ENCODE peak calls at places on chromosomes 11 and 22, in four cellular contexts. B is HepG2, K is K562, M is HCT116. L is an unnamed sample. For H3K4me1, the result is how much of the 10 kb centered on the place peaks cover.

GRCh38 chr11:114085965-114086364 is 26.5 kb downstream of the ZBTB16 start:
- DNase-seq in K (no peak), B (no peak), M (no peak), L (no peak)

GRCh38 chr11:65503606-65503922 is 4.7 kb downstream of the MALAT1 start:
- DNase-seq in M (no peak), K (no peak), B (no peak), L (peak)

GRCh38 chr22:24391836-24392217 is 35.6 kb upstream of the ADORA2A start:
- DNase-seq in B (no peak), K (no peak), M (no peak), L (no peak)

GRCh38 chr11:67640021-67640757 is 626 bp upstream of the TBX10 start:
- DNase-seq in B (peak), M (peak), K (peak), L (no peak)

GRCh38 chr11:95886462-95886861 is 37.4 kb downstream of the MTMR2 start:
- DNase-seq in M (no peak), B (no peak), K (no peak), L (no peak)

GRCh38 chr22:30883586-30884145 is 84.9 kb downstream of the MORC2 start:
- DNase-seq in K (no peak), B (no peak), M (no peak), L (no peak)

GRCh38 chr11:59010693-59011092 is 71.4 kb downstream of the GLYATL1 start:
- DNase-seq in M (no peak), K (no peak), B (no peak), L (no peak)

GRCh38 chr22:17890245-17890671 is 116.0 kb upstream of the BID start:
- DNase-seq in M (no peak), B (no peak), K (peak), L (no peak)

GRCh38 chr11:61332266-61332822 is 561 bp downstream of the DDB1 start:
- DNase-seq in B (peak), K (peak), M (no peak), L (no peak)

GRCh38 chr22:44455151-44455962 is 42.7 kb downstream of the RTL6 start:
- DNase-seq in K (no peak), B (no peak), M (no peak), L (no peak)

GRCh38 chr11:1728281-1728680 is 22.1 kb downstream of the IFITM10 start:
- DNase-seq in M (no peak), B (no peak), K (no peak), L (no peak)

GRCh38 chr11:118933486-118933885 is 7.8 kb upstream of the BCL9L start:
- DNase-seq in K (no peak), M (no peak), B (no peak), L (no peak)

GRCh38 chr22:24434472-24435322 is 7.3 kb downstream of the ADORA2A start:
- DNase-seq in B (no peak), M (no peak), K (no peak), L (no peak)

GRCh38 chr11:113163291-113164030 is 150.9 kb upstream of the TTC12 start:
- DNase-seq in B (no peak), M (no peak), K (no peak), L (no peak)

GRCh38 chr11:97610854-97611253 is 1221.0 kb downstream of the JRKL start:
- DNase-seq in M (no peak), K (no peak), B (no peak), L (no peak)

GRCh38 chr11:107139396-107139795 is 121.1 kb upstream of the GUCY1A2 start:
- DNase-seq in B (no peak), K (no peak), M (no peak), L (no peak)

GRCh38 chr11:64060861-64061444 is 25.2 kb downstream of the FLRT1 start:
- DNase-seq in B (no peak), K (peak), M (no peak), L (no peak)

GRCh38 chr11:64150481-64151239 is 15.3 kb downstream of the MACROD1 start:
- DNase-seq in M (no peak), B (no peak), K (no peak), L (no peak)

GRCh38 chr11:103800406-103801114 is 235.9 kb upstream of the DDI1 start:
- DNase-seq in K (no peak), B (no peak), M (no peak), L (no peak)

GRCh38 chr11:9015677-9016076 is 11.9 kb upstream of the NRIP3 start:
- DNase-seq in B (peak), K (peak), M (peak), L (peak)

GRCh38 chr11:65489061-65489705 is 9.7 kb upstream of the MALAT1 start:
- DNase-seq in B (peak), M (no peak), K (no peak), L (no peak)

GRCh38 chr22:21650823-21651520 is 8.9 kb downstream of the SDF2L1 start:
- DNase-seq in B (no peak), K (no peak), M (no peak), L (no peak)

GRCh38 chr22:45201678-45202332 is 38.1 kb downstream of the NUP50 start:
- DNase-seq in B (no peak), M (no peak), K (no peak), L (no peak)

GRCh38 chr22:30266445-30267381 is at the start of gene OSM:
- DNase-seq in M (no peak), K (no peak), B (no peak), L (no peak)

GRCh38 chr11:48096588-48097525 is 116.5 kb downstream of the PTPRJ start:
- DNase-seq in B (peak), M (peak), K (no peak), L (no peak)

GRCh38 chr11:75852406-75853017 is 37.5 kb downstream of the UVRAG start:
- DNase-seq in K (no peak), B (no peak), M (no peak), L (no peak)

DNA sequence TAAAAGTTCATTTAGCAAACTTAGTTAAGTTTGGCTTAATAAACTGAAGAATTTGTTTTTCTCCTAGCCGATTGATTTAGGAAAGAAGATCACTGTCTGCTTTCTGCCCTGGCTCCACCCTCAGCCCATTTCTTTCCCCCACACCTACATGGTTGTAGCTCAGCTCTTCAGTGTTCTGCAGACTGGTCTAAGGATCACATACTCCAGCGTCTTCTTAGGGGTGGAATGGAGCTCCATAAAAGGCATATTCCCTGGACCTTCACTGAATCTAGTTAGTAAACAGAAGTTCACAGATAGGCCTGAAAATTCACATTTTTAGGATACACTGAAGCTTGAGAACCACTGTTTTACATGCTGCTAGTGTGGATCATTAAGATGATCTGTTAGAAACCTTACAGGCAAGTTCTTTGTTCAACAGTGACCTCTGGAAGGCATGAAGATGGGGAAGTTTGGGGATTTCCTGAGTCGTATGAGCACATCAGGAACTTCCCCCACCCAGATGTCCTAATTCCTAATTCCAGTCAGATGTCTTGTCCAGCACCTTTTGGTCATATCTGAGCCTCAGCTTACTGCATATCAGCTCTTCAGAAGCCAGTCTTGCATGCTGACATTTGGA is 16.8 kb downstream of the PIWIL4 start:
- DNase-seq in B (no peak), K (no peak), M (no peak), L (no peak)
- TF ChIP-seq CTCF in B (no peak), K (no peak), M (no peak), L (no peak)

GRCh38 chr22:43160497-43161126 is 9.3 kb downstream of the TSPO start:
- DNase-seq in B (no peak), K (no peak), M (no peak), L (no peak)
- H3K4me1 ChIP-seq in B (under half), K (half or more), M (under half), L (under half)

GRCh38 chr11:27694992-27695391 is 5.3 kb downstream of the BDNF start:
- DNase-seq in K (no peak), B (no peak), M (no peak), L (no peak)
- TF ChIP-seq TCF7L2 in K (no peak), B (no peak), M (no peak), L (no peak)

GRCh38 chr22:37030560-37031281 is 11.2 kb downstream of the MPST start:
- DNase-seq in K (no peak), M (no peak), B (no peak), L (no peak)
- TF ChIP-seq CTCF in K (no peak), M (peak), B (peak), L (no peak)

GRCh38 chr11:128628343-128628673 is 41.0 kb upstream of the ETS1 start:
- DNase-seq in K (no peak), M (no peak), B (no peak), L (no peak)

GRCh38 chr11:128628686-128629085 is 41.3 kb upstream of the ETS1 start:
- DNase-seq in B (no peak), K (no peak), M (no peak), L (no peak)

GRCh38 chr11:128627666-128628342 is 40.4 kb upstream of the ETS1 start:
- DNase-seq in M (no peak), B (no peak), K (no peak), L (no peak)

GRCh38 chr11:128630367-128631230 is 43.2 kb upstream of the ETS1 start:
- DNase-seq in B (peak), M (peak), K (peak), L (peak)

DNA sequence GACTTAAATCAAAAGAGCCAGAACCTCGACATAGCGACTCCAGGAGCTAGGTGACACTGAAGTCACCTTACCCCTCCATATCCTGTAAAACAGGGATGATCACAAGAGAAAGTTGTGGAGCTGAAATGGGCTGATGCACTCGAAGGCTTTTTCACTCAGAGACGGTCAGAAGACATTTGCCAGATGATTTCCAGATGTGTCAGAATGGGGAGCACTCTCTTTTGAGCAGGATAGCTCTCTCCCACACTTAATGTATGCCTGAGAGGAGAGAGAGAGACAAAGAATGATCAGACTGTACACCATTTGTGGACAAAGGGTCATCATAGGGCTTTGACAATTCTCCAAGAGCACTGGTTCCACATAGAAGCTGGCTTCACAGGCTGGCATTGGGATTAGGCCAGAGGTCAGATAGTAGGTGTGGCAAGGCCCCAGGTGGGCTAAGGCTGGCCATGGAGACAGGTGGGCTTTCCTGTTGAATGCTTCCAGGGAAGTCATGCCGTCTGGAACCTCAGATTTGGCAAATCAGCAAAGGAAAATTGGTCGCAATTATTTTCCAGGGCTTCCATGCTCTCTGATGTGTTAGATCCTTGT is 42.3 kb upstream of the ETS1 start:
- DNase-seq in M (no peak), B (no peak), K (no peak), L (no peak)
- H3K4me1 ChIP-seq in M (under half), B (under half), K (under half), L (under half)

DNA sequence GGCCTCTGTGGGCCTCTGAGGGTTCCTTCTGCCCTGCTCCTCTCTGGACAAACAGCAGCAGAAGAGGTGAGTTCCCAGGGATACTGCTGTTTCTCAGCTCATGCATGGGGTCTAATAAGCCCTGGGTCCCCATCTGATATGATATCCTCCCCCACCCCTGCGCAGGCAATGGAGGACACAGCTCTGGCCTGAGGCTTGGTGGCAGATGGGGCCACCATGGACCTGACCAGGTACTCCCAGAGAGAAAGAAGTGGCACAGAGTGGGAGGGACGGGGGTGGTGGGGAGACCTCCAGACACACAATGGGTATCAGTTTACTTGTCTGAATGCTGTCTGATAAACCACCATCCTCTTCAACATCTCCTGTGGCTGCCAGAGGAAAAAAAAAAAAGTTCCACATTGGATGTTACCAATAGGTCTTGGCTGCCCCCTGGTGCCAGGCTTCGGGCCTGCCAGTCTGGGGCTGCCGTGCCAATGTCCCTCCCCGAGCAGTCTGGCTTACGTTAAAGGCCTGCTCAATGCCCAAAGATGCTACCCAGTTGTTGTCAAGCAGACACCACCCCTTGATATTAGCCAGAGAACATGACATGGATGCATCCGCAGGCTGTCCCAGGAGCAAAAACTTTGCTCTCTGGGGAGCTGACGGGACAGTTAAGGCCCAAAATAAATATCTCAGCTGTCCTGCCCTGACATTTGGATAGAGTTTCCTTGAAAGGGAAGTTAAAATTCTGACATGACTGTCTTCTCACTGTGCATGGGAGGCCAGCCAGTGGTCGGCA is 27.9 kb upstream of the ABCC8 start:
- DNase-seq in M (peak), K (peak), B (peak), L (no peak)
- TF ChIP-seq TCF7L2 in M (no peak), K (no peak), B (no peak), L (no peak)

L was measured in Panc1.